ENCODE peak calls at places on chromosome 7, in ten cellular contexts. One of them, this sample, is unnamed.

GRCh38 chr7:44291066-44291732 is 34.2 kb downstream of the CAMK2B start:
- DNase-seq in H1: peak; percentile 29
- DNase-seq in GM12878: no peak
- DNase-seq in HCT116: no peak
- DNase-seq in SK-N-SH: peak; percentile 39
- DNase-seq in Panc1: no peak
- DNase-seq in stomach: peak; percentile 92
- DNase-seq in spleen: peak; percentile 81
- DNase-seq in GM23338: no peak
- DNase-seq in HepG2: no peak
- DNase-seq in this sample: peak; percentile 85

GRCh38 chr7:157977306-157977705 is 610.3 kb downstream of the PTPRN2 start:
- DNase-seq in H1: no peak
- DNase-seq in GM12878: no peak
- DNase-seq in HCT116: no peak
- DNase-seq in SK-N-SH: no peak
- DNase-seq in Panc1: no peak
- DNase-seq in stomach: no peak
- DNase-seq in spleen: peak; percentile 59
- DNase-seq in GM23338: no peak
- DNase-seq in HepG2: no peak
- DNase-seq in this sample: no peak

GRCh38 chr7:108247646-108248045 is 117.5 kb upstream of the LAMB4 start:
- DNase-seq in H1: no peak
- DNase-seq in GM12878: no peak
- DNase-seq in HCT116: no peak
- DNase-seq in SK-N-SH: no peak
- DNase-seq in Panc1: no peak
- DNase-seq in stomach: no peak
- DNase-seq in spleen: no peak
- DNase-seq in GM23338: no peak
- DNase-seq in HepG2: no peak
- DNase-seq in this sample: no peak

GRCh38 chr7:132815696-132816334 is 239.5 kb upstream of the PLXNA4 start:
- DNase-seq in H1: no peak
- DNase-seq in GM12878: no peak
- DNase-seq in HCT116: no peak
- DNase-seq in SK-N-SH: no peak
- DNase-seq in Panc1: no peak
- DNase-seq in stomach: no peak
- DNase-seq in spleen: no peak
- DNase-seq in GM23338: peak; percentile 22
- DNase-seq in HepG2: no peak
- DNase-seq in this sample: no peak

GRCh38 chr7:42661312-42661711 is 250.6 kb downstream of the C7orf25 start:
- DNase-seq in H1: no peak
- DNase-seq in GM12878: no peak
- DNase-seq in HCT116: peak; percentile 16
- DNase-seq in SK-N-SH: no peak
- DNase-seq in Panc1: peak; percentile 18
- DNase-seq in stomach: no peak
- DNase-seq in spleen: no peak
- DNase-seq in GM23338: no peak
- DNase-seq in HepG2: no peak
- DNase-seq in this sample: no peak

GRCh38 chr7:31767686-31768358 is 80.8 kb downstream of the PPP1R17 start:
- DNase-seq in H1: peak; percentile 49
- DNase-seq in GM12878: no peak
- DNase-seq in HCT116: no peak
- DNase-seq in SK-N-SH: no peak
- DNase-seq in Panc1: no peak
- DNase-seq in stomach: no peak
- DNase-seq in spleen: no peak
- DNase-seq in GM23338: peak; percentile 90
- DNase-seq in HepG2: no peak
- DNase-seq in this sample: no peak

GRCh38 chr7:35248576-35249536 is 5.0 kb downstream of the TBX20 start:
- DNase-seq in H1: peak; percentile 72
- DNase-seq in GM12878: no peak
- DNase-seq in HCT116: no peak
- DNase-seq in SK-N-SH: no peak
- DNase-seq in Panc1: no peak
- DNase-seq in stomach: no peak
- DNase-seq in spleen: no peak
- DNase-seq in GM23338: peak; percentile 63
- DNase-seq in HepG2: no peak
- DNase-seq in this sample: no peak

GRCh38 chr7:80905334-80905733 is 13.5 kb downstream of the SEMA3C start:
- DNase-seq in H1: no peak
- DNase-seq in GM12878: no peak
- DNase-seq in HCT116: no peak
- DNase-seq in SK-N-SH: no peak
- DNase-seq in Panc1: no peak
- DNase-seq in stomach: no peak
- DNase-seq in spleen: no peak
- DNase-seq in GM23338: no peak
- DNase-seq in HepG2: no peak
- DNase-seq in this sample: no peak

GRCh38 chr7:134789967-134790685 is 10.7 kb downstream of the CALD1 start:
- DNase-seq in H1: no peak
- DNase-seq in GM12878: no peak
- DNase-seq in HCT116: no peak
- DNase-seq in SK-N-SH: no peak
- DNase-seq in Panc1: no peak
- DNase-seq in stomach: no peak
- DNase-seq in spleen: no peak
- DNase-seq in GM23338: no peak
- DNase-seq in HepG2: no peak
- DNase-seq in this sample: no peak

GRCh38 chr7:51472017-51472296 is 155.3 kb upstream of the COBL start:
- DNase-seq in H1: no peak
- DNase-seq in GM12878: no peak
- DNase-seq in HCT116: no peak
- DNase-seq in SK-N-SH: no peak
- DNase-seq in Panc1: no peak
- DNase-seq in stomach: no peak
- DNase-seq in spleen: no peak
- DNase-seq in GM23338: peak; percentile 58
- DNase-seq in HepG2: no peak
- DNase-seq in this sample: no peak

GRCh38 chr7:51477323-51477722 is 160.7 kb upstream of the COBL start:
- DNase-seq in H1: no peak
- DNase-seq in GM12878: no peak
- DNase-seq in HCT116: no peak
- DNase-seq in SK-N-SH: no peak
- DNase-seq in Panc1: no peak
- DNase-seq in stomach: no peak
- DNase-seq in spleen: no peak
- DNase-seq in GM23338: no peak
- DNase-seq in HepG2: no peak
- DNase-seq in this sample: no peak

GRCh38 chr7:51467384-51468017 is 150.9 kb upstream of the COBL start:
- DNase-seq in H1: no peak
- DNase-seq in GM12878: no peak
- DNase-seq in HCT116: no peak
- DNase-seq in SK-N-SH: no peak
- DNase-seq in Panc1: no peak
- DNase-seq in stomach: no peak
- DNase-seq in spleen: no peak
- DNase-seq in GM23338: no peak
- DNase-seq in HepG2: no peak
- DNase-seq in this sample: peak; percentile 40

GRCh38 chr7:51472873-51473272 is 156.3 kb upstream of the COBL start:
- DNase-seq in H1: no peak
- DNase-seq in GM12878: no peak
- DNase-seq in HCT116: no peak
- DNase-seq in SK-N-SH: no peak
- DNase-seq in Panc1: no peak
- DNase-seq in stomach: no peak
- DNase-seq in spleen: no peak
- DNase-seq in GM23338: no peak
- DNase-seq in HepG2: no peak
- DNase-seq in this sample: no peak

DNA sequence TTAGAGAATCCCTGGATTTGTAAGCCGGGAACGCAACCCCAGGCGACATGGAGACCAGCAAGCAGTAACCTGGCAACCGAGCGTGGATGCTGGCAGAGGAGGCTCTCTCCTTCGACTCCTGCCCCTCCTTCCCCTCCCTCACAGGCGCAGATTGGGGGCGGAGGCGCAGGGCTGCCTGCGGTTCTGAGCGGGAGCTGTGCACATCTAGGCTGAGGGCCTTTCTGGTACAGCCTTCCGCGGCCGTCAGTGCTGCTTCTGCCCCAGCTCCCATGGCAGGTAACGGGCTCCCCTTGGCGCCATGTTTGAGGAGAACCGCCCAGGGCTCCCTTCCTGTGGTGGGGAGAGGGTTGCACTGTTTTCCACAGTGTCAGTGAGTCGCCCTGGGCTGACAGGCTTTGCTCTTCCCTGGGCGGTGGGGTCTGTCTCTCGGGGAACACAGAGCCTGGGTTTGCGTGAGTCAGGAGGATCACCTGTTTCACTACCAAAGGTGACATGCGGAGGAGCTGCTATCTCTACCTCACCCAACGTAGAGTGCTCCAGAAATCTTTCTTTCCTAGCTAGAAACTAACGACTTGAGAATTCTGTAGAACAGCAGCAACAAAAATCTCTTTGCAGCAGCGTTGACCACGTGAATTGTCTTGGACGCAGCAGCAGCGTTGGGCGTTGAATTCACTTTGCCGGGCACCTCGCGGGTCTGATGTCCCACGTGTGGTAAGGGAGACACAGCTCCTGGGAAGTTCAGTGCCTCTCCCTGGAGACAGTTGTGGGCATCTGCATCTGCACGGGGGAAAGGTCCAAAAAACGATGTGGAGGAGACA is 154.8 kb upstream of the COBL start:
- DNase-seq in H1: peak; percentile 63
- DNase-seq in GM12878: no peak
- DNase-seq in HCT116: no peak
- DNase-seq in SK-N-SH: peak; percentile 69
- DNase-seq in Panc1: no peak
- DNase-seq in stomach: no peak
- DNase-seq in spleen: no peak
- DNase-seq in GM23338: peak; percentile 75
- DNase-seq in HepG2: no peak
- DNase-seq in this sample: no peak
- TF ChIP-seq POLR2AphosphoS5 in H1: no peak
- TF ChIP-seq POLR2AphosphoS5 in GM12878: no peak
- TF ChIP-seq POLR2AphosphoS5 in HCT116: no peak
- TF ChIP-seq POLR2AphosphoS5 in SK-N-SH: no peak
- TF ChIP-seq POLR2AphosphoS5 in Panc1: no peak
- TF ChIP-seq POLR2AphosphoS5 in stomach: no peak
- TF ChIP-seq POLR2AphosphoS5 in spleen: no peak
- TF ChIP-seq POLR2AphosphoS5 in GM23338: no peak
- TF ChIP-seq POLR2AphosphoS5 in HepG2: no peak
- TF ChIP-seq POLR2AphosphoS5 in this sample: no peak

DNA sequence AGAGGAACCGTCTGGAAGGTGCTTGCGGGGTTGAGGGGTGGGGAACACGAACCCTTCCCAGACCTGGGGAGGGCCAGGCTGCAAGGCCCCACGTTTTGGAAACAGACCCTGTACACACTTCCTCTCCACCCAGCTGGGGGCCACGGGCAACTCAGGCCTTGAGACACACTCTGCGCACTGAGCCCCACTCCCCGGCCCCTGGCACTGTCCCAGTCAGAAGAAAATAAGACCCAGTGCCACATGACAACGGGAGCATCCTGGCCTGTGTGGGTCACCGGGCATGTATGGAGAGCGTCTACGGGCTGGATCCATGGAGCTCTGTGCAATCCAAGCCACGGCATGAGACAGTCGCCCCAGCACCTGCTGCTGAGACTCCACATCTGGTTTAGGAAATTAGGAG is 63.7 kb downstream of the CARD11 start:
- DNase-seq in H1: no peak
- DNase-seq in GM12878: no peak
- DNase-seq in HCT116: no peak
- DNase-seq in SK-N-SH: no peak
- DNase-seq in Panc1: no peak
- DNase-seq in stomach: no peak
- DNase-seq in spleen: no peak
- DNase-seq in GM23338: no peak
- DNase-seq in HepG2: no peak
- DNase-seq in this sample: no peak
- H3K27me3 ChIP-seq in H1: no peaks in the 10 kb centered on the region
- H3K27me3 ChIP-seq in GM12878: no peaks in the 10 kb centered on the region
- H3K27me3 ChIP-seq in HCT116: no peaks in the 10 kb centered on the region
- H3K27me3 ChIP-seq in SK-N-SH: no peaks in the 10 kb centered on the region
- H3K27me3 ChIP-seq in Panc1: no peaks in the 10 kb centered on the region
- H3K27me3 ChIP-seq in stomach: peaks cover 10% of the 10 kb centered on the region
- H3K27me3 ChIP-seq in spleen: peaks cover 28% of the 10 kb centered on the region
- H3K27me3 ChIP-seq in GM23338: no peaks in the 10 kb centered on the region
- H3K27me3 ChIP-seq in HepG2: peaks cover 29% of the 10 kb centered on the region
- H3K27me3 ChIP-seq in this sample: no peaks in the 10 kb centered on the region

GRCh38 chr7:138963675-138964074 is 17.5 kb downstream of the KIAA1549 start:
- DNase-seq in H1: no peak
- DNase-seq in GM12878: no peak
- DNase-seq in HCT116: no peak
- DNase-seq in SK-N-SH: no peak
- DNase-seq in Panc1: no peak
- DNase-seq in stomach: no peak
- DNase-seq in spleen: no peak
- DNase-seq in GM23338: no peak
- DNase-seq in HepG2: no peak
- DNase-seq in this sample: no peak
- H3K4me1 ChIP-seq in H1: peaks cover 8% of the 10 kb centered on the region
- H3K4me1 ChIP-seq in GM12878: no peaks in the 10 kb centered on the region
- H3K4me1 ChIP-seq in HCT116: no peaks in the 10 kb centered on the region
- H3K4me1 ChIP-seq in SK-N-SH: no peaks in the 10 kb centered on the region
- H3K4me1 ChIP-seq in Panc1: peaks cover under 1% of the 10 kb centered on the region
- H3K4me1 ChIP-seq in stomach: peaks cover 21% of the 10 kb centered on the region
- H3K4me1 ChIP-seq in spleen: no peaks in the 10 kb centered on the region
- H3K4me1 ChIP-seq in GM23338: peaks cover 12% of the 10 kb centered on the region
- H3K4me1 ChIP-seq in HepG2: peaks cover 8% of the 10 kb centered on the region
- H3K4me1 ChIP-seq in this sample: no peaks in the 10 kb centered on the region

DNA sequence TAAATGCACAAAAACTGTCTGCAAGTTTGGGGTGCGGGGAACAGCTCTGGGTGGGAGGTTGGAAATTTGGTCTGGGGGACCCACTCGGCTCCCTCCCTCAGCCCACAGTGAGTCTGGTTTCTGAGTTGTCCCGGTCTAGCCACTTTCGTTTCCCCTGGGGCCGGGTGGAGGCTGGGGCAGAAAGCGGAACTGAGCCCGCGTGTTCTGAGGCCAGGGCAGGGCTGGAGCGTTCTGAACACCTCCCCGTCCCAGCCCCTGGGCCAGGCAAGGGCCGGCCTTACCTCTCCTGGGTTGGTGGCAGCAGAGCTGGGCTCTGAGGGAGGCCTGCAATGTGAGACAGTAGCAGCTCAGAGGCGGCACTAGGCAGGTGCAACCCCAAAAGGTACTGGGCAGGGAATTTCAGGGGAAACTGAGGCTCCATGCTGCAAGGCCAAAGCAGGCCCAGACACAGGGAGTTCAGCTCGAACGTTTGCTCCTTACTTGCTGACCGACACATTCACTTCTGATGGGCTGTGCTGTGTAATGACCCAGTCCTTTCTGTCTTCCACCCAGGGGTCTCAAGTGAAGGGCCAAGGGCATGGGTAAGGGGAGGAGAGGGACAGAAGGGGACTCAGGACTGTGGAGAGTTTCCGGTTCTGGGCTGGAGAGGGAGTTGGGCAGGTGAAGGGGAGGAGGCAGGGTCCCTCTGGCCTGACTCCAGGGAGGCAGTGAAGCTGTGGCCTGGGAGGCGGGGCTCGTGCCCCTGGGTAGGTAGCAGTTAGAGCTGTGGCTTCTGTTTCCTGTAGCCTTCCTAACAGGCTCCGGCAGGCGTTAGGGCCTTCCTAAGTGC is 3.0 kb downstream of the IRF5 start:
- DNase-seq in H1: peak; percentile 50
- DNase-seq in GM12878: peak; percentile 66
- DNase-seq in HCT116: no peak
- DNase-seq in SK-N-SH: peak; percentile 39
- DNase-seq in Panc1: no peak
- DNase-seq in stomach: peak; percentile 63
- DNase-seq in spleen: peak; percentile 97
- DNase-seq in GM23338: no peak
- DNase-seq in HepG2: no peak
- DNase-seq in this sample: peak; percentile 77
- TF ChIP-seq POLR2AphosphoS5 in H1: no peak
- TF ChIP-seq POLR2AphosphoS5 in GM12878: peak; percentile 51
- TF ChIP-seq POLR2AphosphoS5 in HCT116: no peak
- TF ChIP-seq POLR2AphosphoS5 in SK-N-SH: no peak
- TF ChIP-seq POLR2AphosphoS5 in Panc1: no peak
- TF ChIP-seq POLR2AphosphoS5 in stomach: no peak
- TF ChIP-seq POLR2AphosphoS5 in spleen: peak; percentile 71
- TF ChIP-seq POLR2AphosphoS5 in GM23338: no peak
- TF ChIP-seq POLR2AphosphoS5 in HepG2: no peak
- TF ChIP-seq POLR2AphosphoS5 in this sample: no peak

This sample was measured in vagina.